ENCODE peak calls at places on chromosomes 1 and 21, in six cellular contexts. O is T-helper 17 cell, X is upper lobe of right lung, F is T-helper 9 cell, W is fibroblast of the conjunctiva, K is NCI-H510A treated with DMSO at 0.1 percent for 48 hours. N is an unnamed sample.

GRCh38 chr1:35561297-35561971 is 3.8 kb downstream of the NCDN start:
- DNase-seq in O (no peak), W (no peak), K (no peak), X (no peak), F (no peak), N (no peak)

GRCh38 chr21:42524341-42525227 is 10.9 kb downstream of the SLC37A1 start:
- DNase-seq in X (peak; percentile 87), K (peak; percentile 82), F (no peak), O (no peak), W (peak; percentile 57), N (peak; percentile 70)

GRCh38 chr1:19799233-19799876 is 361 bp downstream of the TMCO4 start:
- DNase-seq in F (peak; percentile 31), O (peak; percentile 38), K (peak; percentile 91), X (peak; percentile 90), W (no peak), N (peak; percentile 42)

GRCh38 chr1:183274836-183275235 is 88.8 kb downstream of the LAMC2 start:
- DNase-seq in W (no peak), K (no peak), X (no peak), O (no peak), F (no peak), N (no peak)

GRCh38 chr1:114110011-114110410 is 43.7 kb downstream of the SYT6 start:
- DNase-seq in X (no peak), F (no peak), O (no peak), W (no peak), K (no peak), N (no peak)

GRCh38 chr1:210437781-210438180 is 109.1 kb downstream of the HHAT start:
- DNase-seq in W (no peak), F (no peak), X (no peak), K (no peak), O (no peak), N (no peak)

GRCh38 chr1:26045712-26046312 is at the start of gene SLC30A2:
- DNase-seq in X (no peak), O (no peak), F (no peak), W (no peak), K (no peak), N (no peak)

GRCh38 chr1:2777428-2778219 is 23.9 kb downstream of the TTC34 start:
- DNase-seq in X (peak; percentile 54), W (no peak), K (no peak), O (no peak), F (no peak), N (no peak)

GRCh38 chr1:197546989-197547388 is 228.3 kb downstream of the DENND1B start:
- DNase-seq in F (no peak), W (no peak), O (no peak), K (no peak), X (no peak), N (no peak)

GRCh38 chr1:215606564-215607168 is 39.6 kb downstream of the KCTD3 start:
- DNase-seq in X (no peak), F (no peak), W (no peak), K (no peak), O (no peak), N (no peak)

GRCh38 chr1:19210772-19211549 is 895 bp upstream of the UBR4 start:
- DNase-seq in X (no peak), W (no peak), K (no peak), F (no peak), O (no peak), N (no peak)

GRCh38 chr1:167629681-167630567 is at the start of gene RCSD1:
- DNase-seq in F (peak; percentile 45), K (no peak), X (peak; percentile 82), W (no peak), O (peak; percentile 41), N (peak; percentile 39)

GRCh38 chr1:77539510-77540142 is 142.8 kb downstream of the ZZZ3 start:
- DNase-seq in X (no peak), K (peak; percentile 69), F (no peak), W (peak; percentile 95), O (no peak), N (no peak)

GRCh38 chr1:200959341-200959985 is 64.1 kb downstream of the KIF21B start:
- DNase-seq in W (no peak), K (no peak), F (no peak), O (no peak), X (peak; percentile 41), N (no peak)

GRCh38 chr1:201335174-201335870 is 42.2 kb downstream of the TNNT2 start:
- DNase-seq in F (no peak), X (peak; percentile 21), O (no peak), W (no peak), K (no peak), N (no peak)

GRCh38 chr1:177849130-177849529 is 120.7 kb downstream of the SEC16B start:
- DNase-seq in W (no peak), F (no peak), O (no peak), X (no peak), K (no peak), N (no peak)

N was measured in effector memory CD8-positive, alpha-beta T cell.